ENCODE peak calls at places on chromosomes 1 and 21, in four cellular contexts. One of them, this sample, is unnamed.

GRCh38 chr1:45892068-45892785 is 88.8 kb downstream of the MAST2 start:
- DNase-seq in K562: no peak
- DNase-seq in HCT116: peak
- DNase-seq in GM12878: no peak
- DNase-seq in this sample: no peak

GRCh38 chr21:39775816-39776215 is 30.8 kb downstream of the IGSF5 start:
- DNase-seq in K562: no peak
- DNase-seq in HCT116: no peak
- DNase-seq in GM12878: no peak
- DNase-seq in this sample: no peak

GRCh38 chr1:205301842-205302588 is 19.5 kb downstream of the NUAK2 start:
- DNase-seq in K562: no peak
- DNase-seq in HCT116: no peak
- DNase-seq in GM12878: no peak
- DNase-seq in this sample: no peak

GRCh38 chr21:41979751-41980369 is 26.0 kb upstream of the C2CD2 start:
- DNase-seq in K562: no peak
- DNase-seq in HCT116: no peak
- DNase-seq in GM12878: no peak
- DNase-seq in this sample: no peak

GRCh38 chr1:5408401-5408800 is 583.8 kb downstream of the NPHP4 start:
- DNase-seq in K562: no peak
- DNase-seq in HCT116: no peak
- DNase-seq in GM12878: no peak
- DNase-seq in this sample: no peak

GRCh38 chr1:14804626-14805025 is 206.1 kb downstream of the KAZN start:
- DNase-seq in K562: peak
- DNase-seq in HCT116: peak
- DNase-seq in GM12878: no peak
- DNase-seq in this sample: peak

GRCh38 chr1:171061425-171062143 is 29.1 kb upstream of the FMO3 start:
- DNase-seq in K562: no peak
- DNase-seq in HCT116: no peak
- DNase-seq in GM12878: no peak
- DNase-seq in this sample: no peak

GRCh38 chr1:200172311-200172710 is 144.8 kb downstream of the NR5A2 start:
- DNase-seq in K562: no peak
- DNase-seq in HCT116: no peak
- DNase-seq in GM12878: no peak
- DNase-seq in this sample: no peak

GRCh38 chr1:88985033-88985432 is 7.4 kb downstream of the KYAT3 start:
- DNase-seq in K562: no peak
- DNase-seq in HCT116: peak
- DNase-seq in GM12878: no peak
- DNase-seq in this sample: peak

GRCh38 chr21:45153358-45154318 is 79.3 kb downstream of the ADARB1 start:
- DNase-seq in K562: no peak
- DNase-seq in HCT116: no peak
- DNase-seq in GM12878: no peak
- DNase-seq in this sample: no peak

GRCh38 chr1:160541622-160542302 is 18.7 kb upstream of the SLAMF6 start:
- DNase-seq in K562: no peak
- DNase-seq in HCT116: no peak
- DNase-seq in GM12878: no peak
- DNase-seq in this sample: no peak

GRCh38 chr1:47362828-47363227 is 29.2 kb downstream of the CMPK1 start:
- DNase-seq in K562: no peak
- DNase-seq in HCT116: no peak
- DNase-seq in GM12878: no peak
- DNase-seq in this sample: no peak

GRCh38 chr21:45059121-45059520 is 15.3 kb upstream of the ADARB1 start:
- DNase-seq in K562: no peak
- DNase-seq in HCT116: no peak
- DNase-seq in GM12878: no peak
- DNase-seq in this sample: no peak

GRCh38 chr1:224333309-224333926 is 3.4 kb upstream of the NVL start:
- DNase-seq in K562: peak
- DNase-seq in HCT116: peak
- DNase-seq in GM12878: peak
- DNase-seq in this sample: peak

GRCh38 chr1:171801395-171801990 is 20.0 kb downstream of the METTL13 start:
- DNase-seq in K562: peak
- DNase-seq in HCT116: no peak
- DNase-seq in GM12878: no peak
- DNase-seq in this sample: peak

GRCh38 chr1:223363057-223363855 is 720 bp downstream of the SUSD4 start:
- DNase-seq in K562: no peak
- DNase-seq in HCT116: no peak
- DNase-seq in GM12878: no peak
- DNase-seq in this sample: peak

GRCh38 chr1:46039571-46040052 is 92.8 kb downstream of the PIK3R3 start:
- DNase-seq in K562: no peak
- DNase-seq in HCT116: no peak
- DNase-seq in GM12878: no peak
- DNase-seq in this sample: no peak

GRCh38 chr1:17617787-17618557 is 78.5 kb downstream of the ARHGEF10L start:
- DNase-seq in K562: no peak
- DNase-seq in HCT116: no peak
- DNase-seq in GM12878: no peak
- DNase-seq in this sample: no peak
- TF ChIP-seq POLR2AphosphoS5 in K562: no peak
- TF ChIP-seq POLR2AphosphoS5 in HCT116: no peak
- TF ChIP-seq POLR2AphosphoS5 in GM12878: no peak
- TF ChIP-seq POLR2AphosphoS5 in this sample: no peak

GRCh38 chr1:243233908-243234307 is 21.2 kb downstream of the CEP170 start:
- DNase-seq in K562: no peak
- DNase-seq in HCT116: no peak
- DNase-seq in GM12878: no peak
- DNase-seq in this sample: no peak

GRCh38 chr1:243230914-243231313 is 24.2 kb downstream of the CEP170 start:
- DNase-seq in K562: peak
- DNase-seq in HCT116: no peak
- DNase-seq in GM12878: no peak
- DNase-seq in this sample: peak

GRCh38 chr1:243236604-243237252 is 18.4 kb downstream of the CEP170 start:
- DNase-seq in K562: no peak
- DNase-seq in HCT116: no peak
- DNase-seq in GM12878: no peak
- DNase-seq in this sample: no peak

GRCh38 chr1:243229526-243229925 is 25.6 kb downstream of the CEP170 start:
- DNase-seq in K562: no peak
- DNase-seq in HCT116: no peak
- DNase-seq in GM12878: no peak
- DNase-seq in this sample: no peak

GRCh38 chr1:243234978-243235657 is 20.0 kb downstream of the CEP170 start:
- DNase-seq in K562: no peak
- DNase-seq in HCT116: no peak
- DNase-seq in GM12878: no peak
- DNase-seq in this sample: no peak
- TF ChIP-seq JUND in K562: no peak
- TF ChIP-seq JUND in HCT116: no peak
- TF ChIP-seq JUND in GM12878: no peak
- TF ChIP-seq JUND in this sample: no peak

GRCh38 chr1:6491966-6492365 is 499 bp upstream of the PLEKHG5 start:
- DNase-seq in K562: no peak
- DNase-seq in HCT116: no peak
- DNase-seq in GM12878: no peak
- DNase-seq in this sample: no peak

GRCh38 chr1:6489799-6490180 is 1.7 kb downstream of the PLEKHG5 start:
- DNase-seq in K562: peak
- DNase-seq in HCT116: peak
- DNase-seq in GM12878: peak
- DNase-seq in this sample: peak

GRCh38 chr1:6491076-6491449 is 404 bp downstream of the PLEKHG5 start:
- DNase-seq in K562: no peak
- DNase-seq in HCT116: no peak
- DNase-seq in GM12878: no peak
- DNase-seq in this sample: no peak

GRCh38 chr1:6490181-6491075 is 1.0 kb downstream of the PLEKHG5 start:
- DNase-seq in K562: peak
- DNase-seq in HCT116: peak
- DNase-seq in GM12878: peak
- DNase-seq in this sample: peak

GRCh38 chr1:6491480-6491962 is at the start of gene PLEKHG5:
- DNase-seq in K562: no peak
- DNase-seq in HCT116: peak
- DNase-seq in GM12878: no peak
- DNase-seq in this sample: no peak
- TF ChIP-seq POLR2AphosphoS5 in K562: no peak
- TF ChIP-seq POLR2AphosphoS5 in HCT116: peak
- TF ChIP-seq POLR2AphosphoS5 in GM12878: no peak
- TF ChIP-seq POLR2AphosphoS5 in this sample: peak

DNA sequence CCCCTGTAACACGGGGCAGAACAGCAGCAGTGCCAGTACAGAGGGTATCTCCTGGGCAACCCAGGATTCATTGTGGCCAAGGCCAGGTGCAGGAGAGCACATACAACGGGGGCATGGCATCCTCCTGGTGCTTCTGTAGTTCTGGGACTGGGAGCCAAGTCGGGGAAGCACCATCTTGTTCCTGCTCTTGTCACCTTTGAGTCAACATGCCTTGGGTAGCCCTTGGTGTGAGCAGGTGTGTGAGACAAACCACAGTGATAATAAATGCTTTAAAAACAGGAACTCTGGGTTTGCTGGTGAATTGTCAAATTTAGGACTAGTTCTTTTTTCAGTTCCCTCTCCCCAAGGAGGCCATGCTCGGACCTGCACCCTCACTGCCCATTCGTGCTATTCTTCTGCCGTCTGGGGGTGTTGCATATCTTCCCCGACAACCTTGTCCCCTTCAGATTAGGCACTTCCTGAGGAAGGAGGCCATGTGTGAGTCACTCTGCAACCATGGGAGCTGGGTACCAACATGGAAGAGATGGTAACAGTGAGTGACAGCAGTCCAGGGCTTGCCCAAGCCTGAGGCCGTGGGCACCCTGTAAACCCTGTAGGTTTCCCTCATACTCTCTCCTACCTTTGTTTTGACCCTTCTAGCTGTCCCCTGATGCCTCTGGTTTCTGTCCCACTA is 150.2 kb downstream of the GRIK3 start:
- DNase-seq in K562: no peak
- DNase-seq in HCT116: no peak
- DNase-seq in GM12878: peak
- DNase-seq in this sample: no peak
- TF ChIP-seq JUND in K562: no peak
- TF ChIP-seq JUND in HCT116: no peak
- TF ChIP-seq JUND in GM12878: no peak
- TF ChIP-seq JUND in this sample: no peak

DNA sequence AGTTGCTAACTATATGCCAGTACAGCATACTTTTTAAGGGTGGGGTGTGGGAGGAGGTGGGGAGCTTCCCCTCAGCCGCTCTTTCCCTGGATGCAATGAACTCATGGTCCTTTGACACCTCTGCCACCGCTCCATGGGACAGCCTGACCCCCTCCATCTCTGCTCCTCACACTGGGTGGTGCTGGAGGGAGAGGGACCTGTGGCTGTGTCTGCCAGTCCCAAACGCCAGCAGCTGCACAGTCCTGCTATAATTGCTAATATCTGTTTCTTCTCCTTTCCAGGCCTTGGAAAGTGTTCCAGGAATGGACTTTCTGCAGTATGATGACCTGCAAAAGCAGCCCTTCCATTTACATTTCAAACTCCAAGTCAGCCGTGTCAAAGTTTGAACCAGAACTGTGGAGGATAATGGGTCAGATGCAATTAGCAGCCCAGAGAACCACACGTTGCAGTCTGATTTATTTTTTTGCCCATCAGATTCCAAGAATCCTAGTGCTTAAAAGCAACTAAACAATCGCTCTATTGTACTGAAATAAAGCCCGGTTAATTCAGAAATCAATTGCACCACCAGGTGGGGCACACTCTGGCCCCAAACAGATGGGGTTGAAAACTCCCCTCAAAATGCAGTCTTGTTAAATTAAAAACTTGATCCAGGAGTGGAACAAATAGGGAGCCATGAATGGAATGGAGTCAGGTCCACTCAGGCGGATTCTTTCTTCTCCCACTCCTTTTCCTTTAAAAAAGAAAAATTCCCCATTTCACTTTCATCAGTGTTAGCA is 160.6 kb upstream of the LMO4 start:
- DNase-seq in K562: no peak
- DNase-seq in HCT116: no peak
- DNase-seq in GM12878: no peak
- DNase-seq in this sample: no peak
- TF ChIP-seq POLR2AphosphoS5 in K562: no peak
- TF ChIP-seq POLR2AphosphoS5 in HCT116: no peak
- TF ChIP-seq POLR2AphosphoS5 in GM12878: no peak
- TF ChIP-seq POLR2AphosphoS5 in this sample: no peak

GRCh38 chr1:116833655-116834054 is 76.1 kb upstream of the PTGFRN start:
- DNase-seq in K562: no peak
- DNase-seq in HCT116: no peak
- DNase-seq in GM12878: no peak
- DNase-seq in this sample: no peak
- TF ChIP-seq JUND in K562: no peak
- TF ChIP-seq JUND in HCT116: no peak
- TF ChIP-seq JUND in GM12878: no peak
- TF ChIP-seq JUND in this sample: no peak

GRCh38 chr1:229087906-229088305 is 183.0 kb upstream of the RAB4A start:
- DNase-seq in K562: no peak
- DNase-seq in HCT116: no peak
- DNase-seq in GM12878: no peak
- DNase-seq in this sample: no peak

GRCh38 chr1:229086686-229087085 is 184.2 kb upstream of the RAB4A start:
- DNase-seq in K562: no peak
- DNase-seq in HCT116: no peak
- DNase-seq in GM12878: no peak
- DNase-seq in this sample: no peak

GRCh38 chr1:229088711-229089110 is 182.2 kb upstream of the RAB4A start:
- DNase-seq in K562: no peak
- DNase-seq in HCT116: no peak
- DNase-seq in GM12878: no peak
- DNase-seq in this sample: no peak

GRCh38 chr1:229086091-229086490 is 184.8 kb upstream of the RAB4A start:
- DNase-seq in K562: no peak
- DNase-seq in HCT116: no peak
- DNase-seq in GM12878: no peak
- DNase-seq in this sample: no peak

GRCh38 chr1:229087339-229087738 is 183.6 kb upstream of the RAB4A start:
- DNase-seq in K562: no peak
- DNase-seq in HCT116: no peak
- DNase-seq in GM12878: no peak
- DNase-seq in this sample: no peak
- TF ChIP-seq POLR2AphosphoS5 in K562: no peak
- TF ChIP-seq POLR2AphosphoS5 in HCT116: no peak
- TF ChIP-seq POLR2AphosphoS5 in GM12878: no peak
- TF ChIP-seq POLR2AphosphoS5 in this sample: no peak

DNA sequence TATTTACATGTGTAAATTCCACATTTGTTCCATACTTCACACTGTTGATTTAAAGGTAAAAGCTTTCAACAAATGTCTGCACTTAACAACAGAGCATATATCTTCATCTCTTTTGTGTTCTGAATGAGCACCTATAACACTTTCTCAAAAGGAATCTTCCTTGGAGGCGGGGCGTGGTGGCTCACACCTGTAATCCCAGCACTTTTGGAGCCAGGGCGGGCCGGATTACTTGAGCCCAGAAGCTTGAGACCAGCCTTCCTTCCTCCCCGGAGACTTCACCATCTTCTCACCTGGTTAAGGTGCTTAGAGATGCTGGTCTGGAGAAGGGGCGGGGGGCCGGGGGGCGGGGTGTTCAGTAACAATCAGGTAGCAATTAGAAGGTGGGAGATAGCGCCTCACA is 16.5 kb downstream of the RYR2 start:
- DNase-seq in K562: no peak
- DNase-seq in HCT116: no peak
- DNase-seq in GM12878: no peak
- DNase-seq in this sample: no peak
- TF ChIP-seq JUND in K562: no peak
- TF ChIP-seq JUND in HCT116: no peak
- TF ChIP-seq JUND in GM12878: no peak
- TF ChIP-seq JUND in this sample: no peak